ENCODE peak calls at places on chromosome 9, in six cellular contexts. One of them, this sample, is unnamed.

GRCh38 chr9:87630266-87630665 is 95.7 kb upstream of the CTSL start:
- DNase-seq in IMR-90: no peak
- DNase-seq in H9: no peak
- DNase-seq in neuronal stem cell: no peak
- DNase-seq in trophoblast cell: no peak
- DNase-seq in H1: no peak
- DNase-seq in this sample: no peak

GRCh38 chr9:119004618-119004990 is 364.6 kb downstream of the BRINP1 start:
- DNase-seq in IMR-90: peak; percentile 6
- DNase-seq in H9: no peak
- DNase-seq in neuronal stem cell: no peak
- DNase-seq in trophoblast cell: no peak
- DNase-seq in H1: no peak
- DNase-seq in this sample: peak; percentile 93

GRCh38 chr9:78239506-78239905 is 3.6 kb downstream of the CEP78 start:
- DNase-seq in IMR-90: no peak
- DNase-seq in H9: no peak
- DNase-seq in neuronal stem cell: no peak
- DNase-seq in trophoblast cell: peak; percentile 19
- DNase-seq in H1: no peak
- DNase-seq in this sample: no peak

GRCh38 chr9:75226403-75227139 is 138.3 kb downstream of the OSTF1 start:
- DNase-seq in IMR-90: no peak
- DNase-seq in H9: peak; percentile 34
- DNase-seq in neuronal stem cell: no peak
- DNase-seq in trophoblast cell: no peak
- DNase-seq in H1: no peak
- DNase-seq in this sample: no peak

GRCh38 chr9:116928283-116928682 is 241.2 kb downstream of the TRIM32 start:
- DNase-seq in IMR-90: no peak
- DNase-seq in H9: no peak
- DNase-seq in neuronal stem cell: no peak
- DNase-seq in trophoblast cell: no peak
- DNase-seq in H1: no peak
- DNase-seq in this sample: no peak

GRCh38 chr9:125405938-125406811 is 144.5 kb downstream of the GAPVD1 start:
- DNase-seq in IMR-90: peak; percentile 25
- DNase-seq in H9: peak; percentile 26
- DNase-seq in neuronal stem cell: no peak
- DNase-seq in trophoblast cell: no peak
- DNase-seq in H1: no peak
- DNase-seq in this sample: peak; percentile 74

GRCh38 chr9:114880276-114880891 is 50.0 kb downstream of the TNFSF8 start:
- DNase-seq in IMR-90: peak; percentile 45
- DNase-seq in H9: no peak
- DNase-seq in neuronal stem cell: no peak
- DNase-seq in trophoblast cell: no peak
- DNase-seq in H1: no peak
- DNase-seq in this sample: peak; percentile 57

GRCh38 chr9:134455951-134456739 is 129.9 kb downstream of the RXRA start:
- DNase-seq in IMR-90: peak; percentile 99
- DNase-seq in H9: no peak
- DNase-seq in neuronal stem cell: no peak
- DNase-seq in trophoblast cell: peak; percentile 89
- DNase-seq in H1: no peak
- DNase-seq in this sample: peak; percentile 99

GRCh38 chr9:437066-438015 is 222.7 kb downstream of the DOCK8 start:
- DNase-seq in IMR-90: peak; percentile 77
- DNase-seq in H9: no peak
- DNase-seq in neuronal stem cell: no peak
- DNase-seq in trophoblast cell: peak; percentile 79
- DNase-seq in H1: no peak
- DNase-seq in this sample: peak; percentile 18

GRCh38 chr9:124010303-124010664 is 1.3 kb upstream of the LHX2 start:
- DNase-seq in IMR-90: no peak
- DNase-seq in H9: no peak
- DNase-seq in neuronal stem cell: no peak
- DNase-seq in trophoblast cell: no peak
- DNase-seq in H1: no peak
- DNase-seq in this sample: no peak

DNA sequence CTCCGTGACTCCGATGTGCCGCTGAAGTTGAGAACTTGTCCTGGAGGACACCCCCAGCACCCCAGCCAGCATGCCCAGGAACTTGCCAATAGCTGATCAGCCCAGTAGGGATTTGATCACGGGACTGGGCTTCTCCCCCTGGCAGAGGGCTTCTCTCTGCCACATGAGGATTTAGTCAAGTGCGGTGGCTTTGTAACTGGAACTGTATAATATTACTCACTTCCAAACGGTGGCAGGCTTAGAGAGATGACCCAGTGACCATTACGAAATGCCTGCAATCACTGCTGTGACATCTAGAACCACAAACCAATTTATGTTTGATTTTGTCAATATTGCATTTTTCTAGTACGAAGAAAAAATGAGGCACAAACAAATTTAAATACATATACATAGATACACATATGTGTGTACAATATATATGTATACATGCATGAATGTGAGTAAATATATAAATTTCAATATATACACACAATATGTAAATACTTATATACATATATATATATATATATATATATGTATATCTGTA is 192.1 kb downstream of the ERCC6L2 start:
- DNase-seq in IMR-90: no peak
- DNase-seq in H9: no peak
- DNase-seq in neuronal stem cell: no peak
- DNase-seq in trophoblast cell: no peak
- DNase-seq in H1: no peak
- DNase-seq in this sample: no peak
- H3K14ac ChIP-seq in IMR-90: no peak overlapping the region
- H3K14ac ChIP-seq in H9: no peak overlapping the region
- H3K14ac ChIP-seq in neuronal stem cell: no peak overlapping the region
- H3K14ac ChIP-seq in trophoblast cell: no peak overlapping the region
- H3K14ac ChIP-seq in H1: no peak overlapping the region
- H3K14ac ChIP-seq in this sample: no peak overlapping the region

GRCh38 chr9:101957705-101958104 is 219.3 kb upstream of the GRIN3A start:
- DNase-seq in IMR-90: no peak
- DNase-seq in H9: no peak
- DNase-seq in neuronal stem cell: no peak
- DNase-seq in trophoblast cell: no peak
- DNase-seq in H1: no peak
- DNase-seq in this sample: no peak
- H3K14ac ChIP-seq in IMR-90: no peak overlapping the region
- H3K14ac ChIP-seq in H9: no peak overlapping the region
- H3K14ac ChIP-seq in neuronal stem cell: no peak overlapping the region
- H3K14ac ChIP-seq in trophoblast cell: no peak overlapping the region
- H3K14ac ChIP-seq in H1: no peak overlapping the region
- H3K14ac ChIP-seq in this sample: no peak overlapping the region

GRCh38 chr9:93673271-93673843 is 97.0 kb downstream of the PHF2 start:
- DNase-seq in IMR-90: no peak
- DNase-seq in H9: peak; percentile 18
- DNase-seq in neuronal stem cell: no peak
- DNase-seq in trophoblast cell: no peak
- DNase-seq in H1: no peak
- DNase-seq in this sample: peak; percentile 32
- H3K14ac ChIP-seq in IMR-90: no peak overlapping the region
- H3K14ac ChIP-seq in H9: no peak overlapping the region
- H3K14ac ChIP-seq in neuronal stem cell: no peak overlapping the region
- H3K14ac ChIP-seq in trophoblast cell: no peak overlapping the region
- H3K14ac ChIP-seq in H1: no peak overlapping the region
- H3K14ac ChIP-seq in this sample: no peak overlapping the region

GRCh38 chr9:71076096-71076495 is 45.3 kb downstream of the TRPM3 start:
- DNase-seq in IMR-90: no peak
- DNase-seq in H9: no peak
- DNase-seq in neuronal stem cell: no peak
- DNase-seq in trophoblast cell: no peak
- DNase-seq in H1: no peak
- DNase-seq in this sample: no peak

GRCh38 chr9:71073494-71073893 is 47.9 kb downstream of the TRPM3 start:
- DNase-seq in IMR-90: no peak
- DNase-seq in H9: no peak
- DNase-seq in neuronal stem cell: no peak
- DNase-seq in trophoblast cell: no peak
- DNase-seq in H1: no peak
- DNase-seq in this sample: no peak

GRCh38 chr9:71079451-71079850 is 42.0 kb downstream of the TRPM3 start:
- DNase-seq in IMR-90: peak; percentile 31
- DNase-seq in H9: no peak
- DNase-seq in neuronal stem cell: no peak
- DNase-seq in trophoblast cell: no peak
- DNase-seq in H1: no peak
- DNase-seq in this sample: no peak
- H3K14ac ChIP-seq in IMR-90: no peak overlapping the region
- H3K14ac ChIP-seq in H9: no peak overlapping the region
- H3K14ac ChIP-seq in neuronal stem cell: no peak overlapping the region
- H3K14ac ChIP-seq in trophoblast cell: no peak overlapping the region
- H3K14ac ChIP-seq in H1: no peak overlapping the region
- H3K14ac ChIP-seq in this sample: no peak overlapping the region

GRCh38 chr9:2263665-2264064 is 248.5 kb downstream of the SMARCA2 start:
- DNase-seq in IMR-90: no peak
- DNase-seq in H9: no peak
- DNase-seq in neuronal stem cell: no peak
- DNase-seq in trophoblast cell: no peak
- DNase-seq in H1: no peak
- DNase-seq in this sample: no peak
- H3K14ac ChIP-seq in IMR-90: no peak overlapping the region
- H3K14ac ChIP-seq in H9: no peak overlapping the region
- H3K14ac ChIP-seq in neuronal stem cell: no peak overlapping the region
- H3K14ac ChIP-seq in trophoblast cell: no peak overlapping the region
- H3K14ac ChIP-seq in H1: no peak overlapping the region
- H3K14ac ChIP-seq in this sample: no peak overlapping the region

GRCh38 chr9:1829719-1830118 is 185.4 kb upstream of the SMARCA2 start:
- DNase-seq in IMR-90: no peak
- DNase-seq in H9: no peak
- DNase-seq in neuronal stem cell: no peak
- DNase-seq in trophoblast cell: no peak
- DNase-seq in H1: no peak
- DNase-seq in this sample: no peak
- H3K14ac ChIP-seq in IMR-90: no peak overlapping the region
- H3K14ac ChIP-seq in H9: no peak overlapping the region
- H3K14ac ChIP-seq in neuronal stem cell: no peak overlapping the region
- H3K14ac ChIP-seq in trophoblast cell: no peak overlapping the region
- H3K14ac ChIP-seq in H1: no peak overlapping the region
- H3K14ac ChIP-seq in this sample: no peak overlapping the region

GRCh38 chr9:121746411-121746810 is 95.0 kb downstream of the DAB2IP start:
- DNase-seq in IMR-90: no peak
- DNase-seq in H9: no peak
- DNase-seq in neuronal stem cell: no peak
- DNase-seq in trophoblast cell: no peak
- DNase-seq in H1: no peak
- DNase-seq in this sample: no peak

GRCh38 chr9:121750259-121750714 is 98.9 kb downstream of the DAB2IP start:
- DNase-seq in IMR-90: no peak
- DNase-seq in H9: no peak
- DNase-seq in neuronal stem cell: no peak
- DNase-seq in trophoblast cell: no peak
- DNase-seq in H1: no peak
- DNase-seq in this sample: no peak

GRCh38 chr9:121749614-121750013 is 98.2 kb downstream of the DAB2IP start:
- DNase-seq in IMR-90: no peak
- DNase-seq in H9: no peak
- DNase-seq in neuronal stem cell: no peak
- DNase-seq in trophoblast cell: no peak
- DNase-seq in H1: no peak
- DNase-seq in this sample: no peak

GRCh38 chr9:121748727-121749546 is 97.5 kb downstream of the DAB2IP start:
- DNase-seq in IMR-90: no peak
- DNase-seq in H9: no peak
- DNase-seq in neuronal stem cell: no peak
- DNase-seq in trophoblast cell: no peak
- DNase-seq in H1: no peak
- DNase-seq in this sample: no peak

GRCh38 chr9:121748080-121748479 is 96.6 kb downstream of the DAB2IP start:
- DNase-seq in IMR-90: peak; percentile 37
- DNase-seq in H9: no peak
- DNase-seq in neuronal stem cell: no peak
- DNase-seq in trophoblast cell: no peak
- DNase-seq in H1: no peak
- DNase-seq in this sample: no peak
- H3K14ac ChIP-seq in IMR-90: peak overlapping the region; percentile 27
- H3K14ac ChIP-seq in H9: no peak overlapping the region
- H3K14ac ChIP-seq in neuronal stem cell: no peak overlapping the region
- H3K14ac ChIP-seq in trophoblast cell: no peak overlapping the region
- H3K14ac ChIP-seq in H1: no peak overlapping the region
- H3K14ac ChIP-seq in this sample: no peak overlapping the region